ENCODE peak calls at places on chromosomes 2 and 18, in six cellular contexts. Y, B, L, K, T and Z are unnamed samples.

GRCh38 chr2:21452678-21453077 is 328.9 kb downstream of the TDRD15 start:
- DNase-seq in Y (no peak), B (no peak), L (no peak), K (no peak), T (no peak), Z (no peak)

GRCh38 chr2:20561703-20562454 is 89.0 kb downstream of the HS1BP3 start:
- DNase-seq in Y (no peak), B (no peak), L (peak; percentile 11), K (no peak), T (no peak), Z (no peak)

GRCh38 chr2:17765423-17765822 is 11.5 kb downstream of the GEN1 start:
- DNase-seq in Y (no peak), B (no peak), L (no peak), K (no peak), T (no peak), Z (no peak)

GRCh38 chr2:202113571-202114142 is 40.6 kb downstream of the KIAA2012 start:
- DNase-seq in Y (no peak), B (no peak), L (no peak), K (no peak), T (no peak), Z (no peak)

GRCh38 chr18:31581498-31582197 is 10.0 kb upstream of the TTR start:
- DNase-seq in Y (no peak), B (no peak), L (no peak), K (no peak), T (no peak), Z (no peak)

GRCh38 chr2:95377216-95377530 is 25.3 kb upstream of the FAHD2A start:
- DNase-seq in Y (peak; percentile 50), B (no peak), L (no peak), K (no peak), T (no peak), Z (no peak)

GRCh38 chr2:71277159-71277498 is 50.2 kb upstream of the PAIP2B start:
- DNase-seq in Y (no peak), B (no peak), L (no peak), K (no peak), T (no peak), Z (no peak)

GRCh38 chr18:3455938-3456685 is 6.1 kb downstream of the TGIF1 start:
- DNase-seq in Y (no peak), B (no peak), L (no peak), K (peak; percentile 29), T (no peak), Z (no peak)

DNA sequence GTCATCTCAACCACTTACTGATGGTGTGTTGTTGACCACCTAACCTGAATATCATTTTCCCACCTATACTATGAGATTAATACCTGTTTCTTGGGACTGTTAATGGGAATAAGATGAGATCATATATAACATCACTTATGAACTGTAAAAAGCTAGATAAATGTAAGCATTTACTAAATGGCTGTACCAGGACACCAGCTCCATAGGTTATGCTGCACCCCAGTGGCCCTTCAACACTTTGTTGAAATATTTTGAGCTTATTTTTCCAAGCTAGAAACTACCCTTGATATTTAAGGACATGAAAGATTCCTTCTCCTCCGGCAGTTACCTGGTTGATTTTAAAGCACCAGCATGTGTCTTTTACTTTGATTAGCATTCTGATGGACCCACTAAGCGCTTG is 138.0 kb upstream of the CDCA7 start:
- DNase-seq in Y (no peak), B (no peak), L (no peak), K (no peak), T (no peak), Z (no peak)
- TF ChIP-seq CTCF in Y (no peak), B (no peak), L (no peak), K (no peak), T (no peak), Z (no peak)

GRCh38 chr2:6590442-6590841 is 275.3 kb downstream of the CMPK2 start:
- DNase-seq in Y (no peak), B (no peak), L (no peak), K (no peak), T (no peak), Z (no peak)
- H3K27ac ChIP-seq in Y (no peak overlapping the region), B (no peak overlapping the region), L (no peak overlapping the region), K (no peak overlapping the region), T (no peak overlapping the region), Z (no peak overlapping the region)

GRCh38 chr2:112483047-112483473 is 1.1 kb downstream of the TTL start:
- DNase-seq in Y (no peak), B (no peak), L (no peak), K (no peak), T (no peak), Z (no peak)

GRCh38 chr2:112481050-112481527 is 867 bp upstream of the TTL start:
- DNase-seq in Y (peak; percentile 88), B (peak; percentile 82), L (peak; percentile 78), K (peak; percentile 75), T (peak; percentile 82), Z (peak; percentile 48)

GRCh38 chr2:112481528-112482228 is at the start of gene TTL:
- DNase-seq in Y (peak; percentile 78), B (peak; percentile 53), L (peak; percentile 74), K (peak; percentile 62), T (peak; percentile 74), Z (peak; percentile 4)

GRCh38 chr2:112483821-112484220 is 1.9 kb downstream of the TTL start:
- DNase-seq in Y (no peak), B (no peak), L (no peak), K (no peak), T (no peak), Z (no peak)

GRCh38 chr2:112482309-112483046 is 522 bp downstream of the TTL start:
- DNase-seq in Y (peak; percentile 77), B (no peak), L (peak; percentile 30), K (no peak), T (peak; percentile 42), Z (no peak)
- TF ChIP-seq CTCF in Y (no peak), B (no peak), L (no peak), K (no peak), T (no peak), Z (no peak)

GRCh38 chr2:112880081-112880531 is 30.9 kb upstream of the IL37 start:
- DNase-seq in Y (no peak), B (no peak), L (no peak), K (no peak), T (no peak), Z (no peak)
- H3K27ac ChIP-seq in Y (no peak overlapping the region), B (no peak overlapping the region), L (no peak overlapping the region), K (no peak overlapping the region), T (no peak overlapping the region), Z (no peak overlapping the region)

GRCh38 chr2:235763816-235764215 is 270.0 kb downstream of the AGAP1 start:
- DNase-seq in Y (no peak), B (no peak), L (no peak), K (no peak), T (no peak), Z (no peak)

GRCh38 chr2:235765181-235765820 is 271.5 kb downstream of the AGAP1 start:
- DNase-seq in Y (no peak), B (no peak), L (peak; percentile 75), K (no peak), T (no peak), Z (no peak)

GRCh38 chr2:235766206-235766794 is 272.5 kb downstream of the AGAP1 start:
- DNase-seq in Y (no peak), B (peak; percentile 88), L (peak; percentile 68), K (peak; percentile 33), T (peak; percentile 69), Z (no peak)

GRCh38 chr2:235768606-235769005 is 274.8 kb downstream of the AGAP1 start:
- DNase-seq in Y (no peak), B (no peak), L (no peak), K (no peak), T (no peak), Z (no peak)

GRCh38 chr2:235762832-235763598 is 269.2 kb downstream of the AGAP1 start:
- DNase-seq in Y (no peak), B (no peak), L (no peak), K (no peak), T (no peak), Z (no peak)
- TF ChIP-seq CTCF in Y (no peak), B (no peak), L (no peak), K (no peak), T (no peak), Z (no peak)

DNA sequence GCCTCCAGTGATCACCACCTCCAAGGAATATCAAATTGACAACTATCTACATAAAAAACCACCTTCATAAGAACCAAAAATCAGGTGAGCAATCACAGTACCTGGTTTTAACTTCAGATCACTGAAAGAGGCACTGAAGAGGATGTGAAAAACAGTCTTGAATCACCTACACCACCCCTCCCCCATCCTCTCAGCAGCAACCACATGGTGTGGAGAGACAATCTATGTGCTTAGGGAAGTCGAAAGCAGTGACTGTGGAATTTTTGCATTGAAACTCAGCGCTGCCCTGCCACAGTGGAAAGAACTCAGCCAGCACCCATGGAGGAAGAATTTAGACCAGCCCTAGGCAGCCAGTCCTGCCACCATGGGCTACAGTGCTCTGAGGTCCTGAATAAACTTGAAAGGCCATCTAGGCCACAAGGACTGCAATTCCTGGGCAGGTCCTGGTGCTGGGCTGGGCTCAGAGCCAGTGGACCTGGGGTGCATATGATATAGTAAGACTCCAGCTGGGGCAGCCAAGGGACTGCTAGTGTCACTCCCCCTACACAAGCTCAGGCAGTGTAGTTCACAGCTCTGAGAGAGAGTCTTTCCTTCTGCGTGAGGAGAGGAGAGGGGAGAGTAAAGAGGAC is 75.6 kb downstream of the ATL2 start:
- DNase-seq in Y (no peak), B (no peak), L (no peak), K (peak; percentile 39), T (no peak), Z (no peak)
- H3K27ac ChIP-seq in Y (no peak overlapping the region), B (no peak overlapping the region), L (no peak overlapping the region), K (peak overlapping the region; percentile 51), T (peak overlapping the region; percentile 15), Z (no peak overlapping the region)